ENCODE peak calls at places on chromosomes 5 and 9, in ten cellular contexts. L is fibroblast of lung; O is keratinocyte; N is IMR-90; F is MM.1S; Y is colonic mucosa; T is neural progenitor cell; B is psoas muscle; Z is CD4-positive, alpha-beta T cell; M is astrocyte. V is an unnamed sample.

GRCh38 chr5:56838409-56839039 is 23.2 kb downstream of the MAP3K1 start:
- DNase-seq in L (peak; percentile 64), O (no peak), N (peak; percentile 74), F (peak; percentile 74), Y (no peak), T (peak; percentile 65), B (no peak), Z (no peak), M (peak; percentile 52), V (no peak)

GRCh38 chr5:181161534-181162175 is 14.3 kb downstream of the OR2V2 start:
- DNase-seq in L (no peak), O (no peak), N (no peak), F (no peak), Y (no peak), T (no peak), B (no peak), Z (no peak), M (no peak), V (no peak)

GRCh38 chr9:133554729-133555128 is 20.2 kb downstream of the ADAMTSL2 start:
- DNase-seq in L (no peak), O (no peak), N (no peak), F (no peak), Y (no peak), T (no peak), B (no peak), Z (no peak), M (no peak), V (no peak)

GRCh38 chr5:83645936-83646335 is 74.7 kb downstream of the HAPLN1 start:
- DNase-seq in L (no peak), O (no peak), N (no peak), F (no peak), Y (no peak), T (no peak), B (no peak), Z (no peak), M (no peak), V (no peak)

GRCh38 chr5:54514841-54515432 is 2.6 kb upstream of the SNX18 start:
- DNase-seq in L (peak; percentile 85), O (no peak), N (peak; percentile 81), F (no peak), Y (no peak), T (no peak), B (no peak), Z (no peak), M (peak; percentile 79), V (no peak)

GRCh38 chr5:55578771-55579170 is 44.0 kb upstream of the PLPP1 start:
- DNase-seq in L (peak; percentile 78), O (no peak), N (peak; percentile 48), F (no peak), Y (no peak), T (no peak), B (no peak), Z (no peak), M (peak; percentile 70), V (no peak)

GRCh38 chr9:133679466-133680051 is 43.4 kb downstream of the DBH start:
- DNase-seq in L (no peak), O (no peak), N (no peak), F (no peak), Y (no peak), T (no peak), B (peak; percentile 10), Z (no peak), M (no peak), V (no peak)

GRCh38 chr9:86021166-86021565 is 78.2 kb downstream of the GOLM1 start:
- DNase-seq in L (no peak), O (no peak), N (no peak), F (no peak), Y (no peak), T (no peak), B (no peak), Z (no peak), M (no peak), V (no peak)

GRCh38 chr9:114364123-114364522 is 23.7 kb downstream of the AKNA start:
- DNase-seq in L (peak; percentile 91), O (no peak), N (peak; percentile 85), F (no peak), Y (no peak), T (no peak), B (no peak), Z (no peak), M (peak; percentile 90), V (no peak)

GRCh38 chr5:155260798-155261197 is 247.2 kb downstream of the KIF4B start:
- DNase-seq in L (no peak), O (no peak), N (no peak), F (peak; percentile 83), Y (no peak), T (peak; percentile 70), B (no peak), Z (no peak), M (no peak), V (no peak)

GRCh38 chr5:170576602-170577584 is 73.1 kb downstream of the KCNIP1 start:
- DNase-seq in L (no peak), O (no peak), N (no peak), F (no peak), Y (no peak), T (no peak), B (no peak), Z (no peak), M (no peak), V (no peak)
- H3K9me3 ChIP-seq in L (no peaks in the 10 kb centered on the region), O (no peaks in the 10 kb centered on the region), N (no peaks in the 10 kb centered on the region), F (no peaks in the 10 kb centered on the region), Y (no peaks in the 10 kb centered on the region), T (no peaks in the 10 kb centered on the region), B (peaks cover 5% of the 10 kb centered on the region), Z (no peaks in the 10 kb centered on the region), M (no peaks in the 10 kb centered on the region), V (peaks cover 3% of the 10 kb centered on the region)

GRCh38 chr9:130929571-130930022 is 9.4 kb downstream of the FIBCD1 start:
- DNase-seq in L (no peak), O (no peak), N (no peak), F (no peak), Y (no peak), T (no peak), B (no peak), Z (no peak), M (no peak), V (no peak)
- H3K9me3 ChIP-seq in L (no peaks in the 10 kb centered on the region), O (no peaks in the 10 kb centered on the region), N (no peaks in the 10 kb centered on the region), F (no peaks in the 10 kb centered on the region), Y (no peaks in the 10 kb centered on the region), T (no peaks in the 10 kb centered on the region), B (no peaks in the 10 kb centered on the region), Z (no peaks in the 10 kb centered on the region), M (no peaks in the 10 kb centered on the region), V (no peaks in the 10 kb centered on the region)

GRCh38 chr5:150999704-151000452 is 20.5 kb upstream of the GPX3 start:
- DNase-seq in L (peak; percentile 19), O (no peak), N (peak; percentile 14), F (no peak), Y (no peak), T (no peak), B (peak; percentile 58), Z (no peak), M (no peak), V (no peak)

GRCh38 chr5:150993422-150993821 is 27.0 kb upstream of the GPX3 start:
- DNase-seq in L (no peak), O (no peak), N (no peak), F (no peak), Y (no peak), T (no peak), B (no peak), Z (no peak), M (no peak), V (no peak)

GRCh38 chr5:150992705-150993104 is 27.7 kb upstream of the GPX3 start:
- DNase-seq in L (no peak), O (no peak), N (no peak), F (no peak), Y (no peak), T (no peak), B (no peak), Z (no peak), M (no peak), V (no peak)

GRCh38 chr5:150989695-150990094 is 30.7 kb upstream of the GPX3 start:
- DNase-seq in L (no peak), O (no peak), N (no peak), F (no peak), Y (no peak), T (peak; percentile 39), B (no peak), Z (no peak), M (no peak), V (no peak)

DNA sequence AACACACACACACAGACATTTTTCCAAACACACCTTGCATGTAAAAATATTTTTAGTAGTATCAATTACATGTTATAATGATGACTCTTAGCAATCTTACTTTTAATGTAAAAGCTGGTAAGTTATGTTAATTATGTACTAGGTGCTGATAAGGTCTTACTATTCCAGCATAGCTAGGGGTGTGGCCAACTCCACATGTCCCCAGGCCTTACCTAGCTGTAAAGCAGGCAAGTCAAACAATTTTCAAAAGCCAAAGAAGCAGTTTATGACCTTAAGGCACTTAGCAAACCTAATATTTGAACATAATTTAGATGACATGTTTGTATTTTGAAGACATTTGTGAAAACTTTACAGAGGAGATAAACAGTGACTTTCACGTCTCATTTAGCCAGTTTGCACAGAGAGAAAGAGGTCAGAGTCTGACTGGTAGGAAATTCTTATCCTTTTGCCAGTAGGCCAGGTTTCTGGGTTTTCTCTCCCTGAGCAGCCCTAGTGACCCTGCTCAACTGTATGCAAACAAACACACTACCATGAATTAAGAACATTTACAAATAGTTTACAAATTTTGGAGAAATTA is 26.5 kb upstream of the GPX3 start:
- DNase-seq in L (no peak), O (no peak), N (no peak), F (no peak), Y (no peak), T (no peak), B (no peak), Z (no peak), M (no peak), V (no peak)
- H3K9me3 ChIP-seq in L (no peaks in the 10 kb centered on the region), O (no peaks in the 10 kb centered on the region), N (peaks cover 7% of the 10 kb centered on the region), F (no peaks in the 10 kb centered on the region), Y (no peaks in the 10 kb centered on the region), T (peaks cover 8% of the 10 kb centered on the region), B (no peaks in the 10 kb centered on the region), Z (peaks cover 6% of the 10 kb centered on the region), M (no peaks in the 10 kb centered on the region), V (no peaks in the 10 kb centered on the region)

GRCh38 chr9:75269202-75269601 is 180.9 kb downstream of the OSTF1 start:
- DNase-seq in L (no peak), O (no peak), N (no peak), F (no peak), Y (no peak), T (no peak), B (no peak), Z (no peak), M (no peak), V (no peak)
- H3K9me3 ChIP-seq in L (no peaks in the 10 kb centered on the region), O (no peaks in the 10 kb centered on the region), N (no peaks in the 10 kb centered on the region), F (no peaks in the 10 kb centered on the region), Y (no peaks in the 10 kb centered on the region), T (peaks cover 3% of the 10 kb centered on the region), B (no peaks in the 10 kb centered on the region), Z (peaks cover 7% of the 10 kb centered on the region), M (no peaks in the 10 kb centered on the region), V (no peaks in the 10 kb centered on the region)